ENCODE peak calls at places on chromosomes 13 and 19, in eight cellular contexts. A is uterus, M is stomach, N is endothelial cell of umbilical vein, J is adrenal gland, G is Peyer's patch, B is ovary, E is H1. H is an unnamed sample.

GRCh38 chr19:6076675-6077463 is 33.4 kb downstream of the RFX2 start:
- DNase-seq in A (no peak), E (no peak), B (no peak), G (peak; percentile 44), J (peak; percentile 69), N (no peak), M (no peak), H (peak; percentile 44)

GRCh38 chr19:41934849-41935374 is 6.7 kb upstream of the ERFL start:
- DNase-seq in E (peak; percentile 62), B (peak; percentile 58), M (peak; percentile 77), A (peak; percentile 48), N (peak; percentile 45), J (peak; percentile 68), G (peak; percentile 90), H (peak; percentile 97)

GRCh38 chr13:113935523-113935922 is 38.4 kb downstream of the C13orf46 start:
- DNase-seq in G (peak; percentile 36), J (no peak), N (peak; percentile 50), B (no peak), E (no peak), A (no peak), M (no peak), H (no peak)

GRCh38 chr19:17076539-17076919 is 952 bp downstream of the MYO9B start:
- DNase-seq in B (no peak), M (no peak), G (peak; percentile 65), N (peak; percentile 19), A (no peak), J (peak; percentile 30), E (no peak), H (no peak)

GRCh38 chr13:112714772-112715569 is 25.1 kb downstream of the ATP11A start:
- DNase-seq in B (no peak), N (no peak), E (no peak), J (no peak), M (peak; percentile 7), G (peak; percentile 39), A (peak; percentile 22), H (no peak)

GRCh38 chr13:50955212-50955611 is 45.6 kb downstream of the RNASEH2B start:
- DNase-seq in A (no peak), M (no peak), G (no peak), J (no peak), B (no peak), E (no peak), N (no peak), H (no peak)

GRCh38 chr19:44662686-44663085 is 8.6 kb upstream of the CEACAM19 start:
- DNase-seq in A (no peak), G (no peak), B (no peak), J (no peak), M (no peak), E (no peak), N (no peak), H (no peak)

GRCh38 chr13:89982406-89983085 is 1364.9 kb upstream of the MIR17HG start:
- DNase-seq in A (no peak), E (no peak), M (no peak), G (no peak), J (no peak), B (no peak), N (no peak), H (no peak)

GRCh38 chr19:54209058-54209747 is 8.5 kb downstream of the RPS9 start:
- DNase-seq in A (no peak), M (no peak), J (no peak), N (no peak), E (no peak), B (peak; percentile 46), G (no peak), H (peak; percentile 53)

GRCh38 chr13:70613295-70613694 is 505.0 kb upstream of the KLHL1 start:
- DNase-seq in E (no peak), J (no peak), B (no peak), G (no peak), N (peak; percentile 25), A (no peak), M (no peak), H (no peak)

GRCh38 chr19:35225951-35226350 is 2.6 kb downstream of the FAM187B start:
- DNase-seq in G (peak; percentile 19), E (no peak), M (no peak), A (no peak), N (no peak), J (no peak), B (no peak), H (no peak)

GRCh38 chr13:30113531-30113930 is 193.8 kb downstream of the KATNAL1 start:
- DNase-seq in J (no peak), G (no peak), M (no peak), E (no peak), B (no peak), A (no peak), N (no peak), H (no peak)

GRCh38 chr13:30116379-30116778 is 191.0 kb downstream of the KATNAL1 start:
- DNase-seq in J (no peak), A (no peak), N (no peak), B (no peak), M (no peak), G (no peak), E (no peak), H (no peak)

GRCh38 chr13:30113983-30114491 is 193.3 kb downstream of the KATNAL1 start:
- DNase-seq in J (no peak), E (no peak), G (peak; percentile 50), A (no peak), B (no peak), M (peak; percentile 72), N (no peak), H (no peak)

GRCh38 chr13:30115257-30115600 is 192.1 kb downstream of the KATNAL1 start:
- DNase-seq in M (no peak), A (no peak), E (no peak), G (no peak), N (no peak), B (no peak), J (no peak), H (no peak)

DNA sequence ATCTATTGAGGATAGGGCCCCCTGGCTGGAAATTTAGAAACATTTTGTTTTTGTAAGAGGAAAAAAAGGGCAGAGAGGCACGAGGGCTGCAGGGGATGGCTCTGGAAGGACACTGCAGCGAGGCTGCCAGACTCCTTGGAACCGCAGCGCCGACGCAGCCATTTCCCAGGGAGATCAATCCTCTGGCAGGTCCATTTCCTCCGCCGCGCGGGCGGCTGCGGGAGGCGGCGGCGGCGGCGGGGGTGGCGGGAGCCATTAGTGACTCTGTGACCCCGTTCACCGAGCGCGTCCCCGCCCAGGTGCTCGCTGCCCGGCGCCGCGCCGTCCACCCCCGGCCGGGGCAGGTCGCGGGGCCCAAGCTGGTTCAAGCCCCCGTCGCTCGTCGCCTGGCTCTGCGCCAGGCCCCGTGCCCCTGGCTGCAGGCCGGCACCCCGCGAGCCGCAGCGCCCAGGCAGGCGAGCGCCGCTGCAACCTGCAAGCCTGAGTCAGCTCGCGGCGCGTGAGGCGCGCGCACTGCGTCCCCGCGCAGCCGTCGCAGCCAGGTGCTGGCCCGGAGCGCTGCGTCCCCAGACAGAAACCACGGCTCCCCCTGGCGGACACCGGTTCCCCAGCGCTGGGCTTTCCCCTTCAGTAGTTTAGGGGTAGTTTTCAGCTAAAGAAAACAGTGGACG is 192.6 kb downstream of the KATNAL1 start:
- DNase-seq in A (peak; percentile 92), B (peak; percentile 88), E (peak; percentile 80), G (peak; percentile 97), M (peak; percentile 96), N (peak; percentile 80), J (peak; percentile 92), H (peak; percentile 69)
- TF ChIP-seq POLR2A in A (no peak), B (no peak), E (peak; percentile 73), G (peak; percentile 34), M (no peak), N (no peak), J (peak; percentile 77), H (no peak)

GRCh38 chr13:19864339-19865309 is 1.2 kb upstream of the ZMYM5 start:
- DNase-seq in G (peak; percentile 89), B (peak; percentile 72), E (no peak), M (peak; percentile 70), A (peak; percentile 67), N (peak; percentile 75), J (peak; percentile 75), H (peak; percentile 28)
- TF ChIP-seq POLR2A in G (peak; percentile 11), B (no peak), E (peak; percentile 45), M (no peak), A (no peak), N (no peak), J (no peak), H (peak; percentile 2)

DNA sequence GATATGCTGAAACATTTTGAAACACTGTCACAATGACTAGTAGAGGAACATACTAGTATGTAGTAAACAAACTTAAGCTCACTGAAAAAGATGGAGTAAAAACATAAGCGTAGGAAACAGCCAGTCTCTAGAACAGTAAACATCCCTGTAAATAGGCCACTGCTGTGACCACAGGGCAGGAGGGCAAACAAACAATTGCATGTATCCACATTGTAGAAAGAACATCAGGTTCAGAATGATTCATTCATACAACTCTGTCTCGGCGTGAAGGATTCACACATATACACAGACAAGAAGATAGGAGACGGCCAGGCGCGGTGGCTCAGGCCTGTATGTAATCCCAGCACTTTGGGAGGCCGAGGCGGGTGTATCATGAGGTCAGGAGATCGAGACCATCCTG is 390.1 kb downstream of the IRS2 start:
- DNase-seq in N (no peak), A (no peak), J (no peak), M (no peak), B (no peak), E (no peak), G (peak; percentile 60), H (no peak)
- TF ChIP-seq POLR2A in N (no peak), A (no peak), J (no peak), M (no peak), B (no peak), E (no peak), G (no peak), H (no peak)

GRCh38 chr19:33446156-33446917 is 72.8 kb downstream of the CEBPG start:
- DNase-seq in J (no peak), B (no peak), M (no peak), G (peak; percentile 29), E (no peak), N (no peak), A (no peak), H (no peak)

GRCh38 chr19:33443638-33444195 is 70.2 kb downstream of the CEBPG start:
- DNase-seq in A (no peak), J (no peak), G (peak; percentile 21), N (no peak), B (no peak), M (no peak), E (no peak), H (no peak)

GRCh38 chr19:33445752-33446070 is 72.2 kb downstream of the CEBPG start:
- DNase-seq in B (no peak), M (no peak), J (no peak), N (no peak), A (no peak), E (no peak), G (peak; percentile 24), H (no peak)

GRCh38 chr19:33444238-33444992 is 70.9 kb downstream of the CEBPG start:
- DNase-seq in M (no peak), G (peak; percentile 35), N (no peak), B (no peak), J (no peak), E (no peak), A (no peak), H (no peak)

DNA sequence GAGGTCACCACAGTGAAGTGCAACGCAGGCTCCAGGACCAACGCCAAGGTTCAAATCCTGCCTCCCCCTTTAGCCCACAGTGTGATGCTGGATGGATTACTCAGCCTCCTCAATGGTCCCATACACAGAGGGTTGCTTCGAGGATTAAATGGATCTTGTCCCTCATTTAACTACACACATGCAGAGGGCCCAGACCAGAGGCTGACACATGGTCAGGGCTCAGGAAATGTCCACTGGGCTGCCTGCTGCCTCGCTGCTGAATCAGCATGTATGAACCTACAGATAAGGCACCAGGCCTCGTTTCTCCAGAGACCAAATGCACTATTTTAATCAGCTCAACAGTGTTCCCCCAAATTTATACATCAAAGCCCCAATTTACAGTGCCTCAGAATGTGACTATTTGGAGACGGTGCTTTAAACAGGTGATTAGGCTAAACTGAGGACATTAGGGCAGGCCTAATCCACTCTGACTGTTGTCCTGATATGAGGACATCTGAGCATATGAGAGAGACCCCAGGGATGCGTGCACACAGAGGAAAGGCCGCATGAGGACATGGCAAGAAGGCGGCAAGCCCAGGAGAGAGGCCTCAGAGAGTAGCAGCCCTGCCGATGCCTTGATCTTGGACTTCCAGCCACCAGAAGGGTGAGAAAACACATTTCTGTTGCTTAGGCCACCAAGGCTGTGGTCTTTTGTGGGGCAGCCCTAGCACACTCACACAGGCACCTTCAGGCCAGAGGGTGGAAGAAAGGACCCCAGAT is 71.7 kb downstream of the CEBPG start:
- DNase-seq in M (no peak), E (no peak), B (no peak), A (no peak), J (no peak), G (peak; percentile 19), N (no peak), H (no peak)
- TF ChIP-seq POLR2A in M (no peak), E (no peak), B (no peak), A (no peak), J (no peak), G (no peak), N (no peak), H (no peak)